ENCODE peak calls at places on chromosomes 1 and 21, in seven cellular contexts. One of them, this sample, is unnamed.

GRCh38 chr1:203537806-203538464 is 44.0 kb downstream of the OPTC start:
- DNase-seq in heart right ventricle: no peak
- DNase-seq in tibial nerve: no peak
- DNase-seq in ELR: peak; percentile 20
- DNase-seq in progenitor cell of endocrine pancreas: peak; percentile 17
- DNase-seq in non-pigmented ciliary epithelial cell: no peak
- DNase-seq in Right ventricle myocardium superior: no peak
- DNase-seq in this sample: no peak

GRCh38 chr1:159989581-159989980 is 35.5 kb upstream of the SLAMF9 start:
- DNase-seq in heart right ventricle: no peak
- DNase-seq in tibial nerve: no peak
- DNase-seq in ELR: no peak
- DNase-seq in progenitor cell of endocrine pancreas: no peak
- DNase-seq in non-pigmented ciliary epithelial cell: no peak
- DNase-seq in Right ventricle myocardium superior: no peak
- DNase-seq in this sample: no peak

GRCh38 chr1:26854953-26855352 is 8.0 kb upstream of the SFN start:
- DNase-seq in heart right ventricle: no peak
- DNase-seq in tibial nerve: no peak
- DNase-seq in ELR: no peak
- DNase-seq in progenitor cell of endocrine pancreas: no peak
- DNase-seq in non-pigmented ciliary epithelial cell: no peak
- DNase-seq in Right ventricle myocardium superior: no peak
- DNase-seq in this sample: no peak

GRCh38 chr1:998905-999796 is 746 bp downstream of the HES4 start:
- DNase-seq in heart right ventricle: peak; percentile 25
- DNase-seq in tibial nerve: no peak
- DNase-seq in ELR: peak; percentile 51
- DNase-seq in progenitor cell of endocrine pancreas: peak; percentile 39
- DNase-seq in non-pigmented ciliary epithelial cell: no peak
- DNase-seq in Right ventricle myocardium superior: no peak
- DNase-seq in this sample: peak; percentile 63

GRCh38 chr1:81679972-81680371 is 120.8 kb upstream of the ADGRL2 start:
- DNase-seq in heart right ventricle: no peak
- DNase-seq in tibial nerve: no peak
- DNase-seq in ELR: peak; percentile 27
- DNase-seq in progenitor cell of endocrine pancreas: no peak
- DNase-seq in non-pigmented ciliary epithelial cell: no peak
- DNase-seq in Right ventricle myocardium superior: peak; percentile 53
- DNase-seq in this sample: no peak

GRCh38 chr1:1600861-1601563 is 1.1 kb upstream of the FNDC10 start:
- DNase-seq in heart right ventricle: no peak
- DNase-seq in tibial nerve: no peak
- DNase-seq in ELR: no peak
- DNase-seq in progenitor cell of endocrine pancreas: no peak
- DNase-seq in non-pigmented ciliary epithelial cell: no peak
- DNase-seq in Right ventricle myocardium superior: peak; percentile 34
- DNase-seq in this sample: no peak

GRCh38 chr21:29152936-29153335 is 22.5 kb downstream of the MAP3K7CL start:
- DNase-seq in heart right ventricle: no peak
- DNase-seq in tibial nerve: no peak
- DNase-seq in ELR: no peak
- DNase-seq in progenitor cell of endocrine pancreas: no peak
- DNase-seq in non-pigmented ciliary epithelial cell: no peak
- DNase-seq in Right ventricle myocardium superior: no peak
- DNase-seq in this sample: no peak

GRCh38 chr1:186033744-186034345 is 299.7 kb downstream of the HMCN1 start:
- DNase-seq in heart right ventricle: no peak
- DNase-seq in tibial nerve: no peak
- DNase-seq in ELR: peak; percentile 37
- DNase-seq in progenitor cell of endocrine pancreas: no peak
- DNase-seq in non-pigmented ciliary epithelial cell: no peak
- DNase-seq in Right ventricle myocardium superior: no peak
- DNase-seq in this sample: no peak

GRCh38 chr1:116666747-116667576 is 571 bp downstream of the IGSF3 start:
- DNase-seq in heart right ventricle: no peak
- DNase-seq in tibial nerve: no peak
- DNase-seq in ELR: no peak
- DNase-seq in progenitor cell of endocrine pancreas: peak; percentile 36
- DNase-seq in non-pigmented ciliary epithelial cell: no peak
- DNase-seq in Right ventricle myocardium superior: no peak
- DNase-seq in this sample: no peak

GRCh38 chr1:93668121-93668520 is 13.5 kb downstream of the BCAR3 start:
- DNase-seq in heart right ventricle: no peak
- DNase-seq in tibial nerve: no peak
- DNase-seq in ELR: no peak
- DNase-seq in progenitor cell of endocrine pancreas: no peak
- DNase-seq in non-pigmented ciliary epithelial cell: no peak
- DNase-seq in Right ventricle myocardium superior: no peak
- DNase-seq in this sample: no peak

This sample was measured in psoas muscle.